ENCODE peak calls at places on chromosomes 5 and 9, in seven cellular contexts. Q is stromal cell of bone marrow, J is skeletal muscle cell, Z is RWPE1, W is astrocyte, L is thyroid gland, H is astrocyte of the spinal cord. C is an unnamed sample.

GRCh38 chr5:67133217-67133616 is 63.4 kb downstream of the CD180 start:
- DNase-seq in Q (no peak), J (no peak), Z (no peak), W (no peak), L (no peak), H (no peak), C (no peak)

GRCh38 chr5:93330506-93330905 is 250.5 kb downstream of the NR2F1-AS1 start:
- DNase-seq in Q (no peak), J (no peak), Z (peak), W (peak), L (no peak), H (peak), C (no peak)

GRCh38 chr5:6146264-6146663 is 232.1 kb downstream of the MED10 start:
- DNase-seq in Q (no peak), J (no peak), Z (no peak), W (no peak), L (no peak), H (no peak), C (no peak)

GRCh38 chr9:70410368-70410767 is 4.1 kb downstream of the KLF9 start:
- DNase-seq in Q (peak), J (no peak), Z (peak), W (peak), L (no peak), H (peak), C (no peak)

GRCh38 chr5:136070486-136071285 is 41.9 kb downstream of the TGFBI start:
- DNase-seq in Q (no peak), J (no peak), Z (peak), W (no peak), L (no peak), H (no peak), C (no peak)

GRCh38 chr5:39570418-39571027 is 145.7 kb upstream of the DAB2 start:
- DNase-seq in Q (peak), J (peak), Z (peak), W (peak), L (no peak), H (peak), C (peak)

GRCh38 chr5:65778126-65778525 is 56.1 kb downstream of the NLN start:
- DNase-seq in Q (no peak), J (no peak), Z (no peak), W (no peak), L (no peak), H (no peak), C (no peak)

GRCh38 chr5:122129332-122129731 is at the start of gene ZNF474:
- DNase-seq in Q (peak), J (peak), Z (peak), W (peak), L (peak), H (peak), C (peak)

GRCh38 chr5:33612386-33612785 is 171.6 kb downstream of the TARS1 start:
- DNase-seq in Q (no peak), J (peak), Z (no peak), W (peak), L (no peak), H (peak), C (peak)

GRCh38 chr5:138096997-138097828 is 13.4 kb downstream of the WNT8A start:
- DNase-seq in Q (no peak), J (no peak), Z (no peak), W (no peak), L (no peak), H (no peak), C (no peak)

GRCh38 chr5:136201870-136202269 is 8.9 kb upstream of the SMIM32 start:
- DNase-seq in Q (no peak), J (no peak), Z (no peak), W (no peak), L (no peak), H (no peak), C (no peak)

GRCh38 chr9:125550216-125550614 is 156.8 kb downstream of the MAPKAP1 start:
- DNase-seq in Q (no peak), J (no peak), Z (no peak), W (peak), L (no peak), H (peak), C (peak)

GRCh38 chr9:22147818-22148573 is 138.9 kb upstream of the CDKN2B start:
- DNase-seq in Q (peak), J (peak), Z (peak), W (peak), L (no peak), H (peak), C (no peak)

GRCh38 chr9:95104088-95104960 is 213.2 kb downstream of the FANCC start:
- DNase-seq in Q (no peak), J (no peak), Z (no peak), W (no peak), L (no peak), H (no peak), C (no peak)

GRCh38 chr9:107387401-107387800 is 102.2 kb downstream of the KLF4 start:
- DNase-seq in Q (no peak), J (peak), Z (no peak), W (no peak), L (peak), H (no peak), C (no peak)

GRCh38 chr5:133754575-133755169 is 142.3 kb upstream of the FSTL4 start:
- DNase-seq in Q (no peak), J (no peak), Z (no peak), W (peak), L (peak), H (no peak), C (peak)

GRCh38 chr9:134779640-134780039 is 101.0 kb upstream of the FCN2 start:
- DNase-seq in Q (no peak), J (no peak), Z (no peak), W (no peak), L (no peak), H (no peak), C (no peak)

GRCh38 chr5:36606437-36607113 is at the start of gene SLC1A3:
- DNase-seq in Q (peak), J (no peak), Z (peak), W (peak), L (peak), H (peak), C (peak)

GRCh38 chr9:122095010-122095767 is 2.1 kb upstream of the TTLL11 start:
- DNase-seq in Q (no peak), J (no peak), Z (peak), W (no peak), L (peak), H (peak), C (peak)

GRCh38 chr9:99185904-99186303 is 35.8 kb downstream of the ALG2 start:
- DNase-seq in Q (no peak), J (no peak), Z (no peak), W (no peak), L (no peak), H (no peak), C (no peak)

GRCh38 chr5:74201334-74202081 is 439.0 kb downstream of the ENC1 start:
- DNase-seq in Q (no peak), J (no peak), Z (no peak), W (peak), L (peak), H (peak), C (peak)

GRCh38 chr5:169567079-169567478 is 16.5 kb upstream of the SPDL1 start:
- DNase-seq in Q (no peak), J (no peak), Z (peak), W (peak), L (no peak), H (peak), C (peak)

GRCh38 chr5:6452622-6453504 is 4.2 kb downstream of the UBE2QL1 start:
- DNase-seq in Q (no peak), J (no peak), Z (no peak), W (no peak), L (no peak), H (no peak), C (no peak)

GRCh38 chr5:16883801-16884200 is 52.3 kb downstream of the MYO10 start:
- DNase-seq in Q (no peak), J (no peak), Z (no peak), W (no peak), L (peak), H (no peak), C (no peak)

GRCh38 chr5:77630246-77631165 is 8.0 kb downstream of the OTP start:
- DNase-seq in Q (peak), J (no peak), Z (peak), W (no peak), L (peak), H (no peak), C (peak)

GRCh38 chr5:146327471-146327870 is 11.2 kb upstream of the POU4F3 start:
- DNase-seq in Q (no peak), J (no peak), Z (no peak), W (no peak), L (no peak), H (no peak), C (no peak)

GRCh38 chr9:120486347-120486746 is 93.6 kb downstream of the CDK5RAP2 start:
- DNase-seq in Q (no peak), J (no peak), Z (no peak), W (no peak), L (no peak), H (peak), C (no peak)

GRCh38 chr9:111948958-111949357 is 52.3 kb downstream of the UGCG start:
- DNase-seq in Q (no peak), J (no peak), Z (no peak), W (no peak), L (no peak), H (no peak), C (no peak)

GRCh38 chr5:96963267-96963666 is 27.4 kb downstream of the LNPEP start:
- DNase-seq in Q (peak), J (peak), Z (no peak), W (peak), L (peak), H (peak), C (peak)

GRCh38 chr5:148311516-148311915 is 707 bp upstream of the SPINK7 start:
- DNase-seq in Q (no peak), J (no peak), Z (no peak), W (no peak), L (no peak), H (no peak), C (no peak)

C was measured in A172.